ENCODE peak calls at places on chromosomes 4 and X, in four cellular contexts. X is breast epithelium, L is IMR-90, H is AG10803. C is an unnamed sample.

GRCh38 chr4:40548256-40548655 is 81.4 kb downstream of the RBM47 start:
- DNase-seq in X (no peak), L (peak), H (peak), C (no peak)

GRCh38 chrX:42247241-42247640 is 323.9 kb upstream of the CASK start:
- DNase-seq in X (no peak), H (peak), L (peak), C (no peak)

GRCh38 chr4:138409670-138410069 is 167.5 kb upstream of the SLC7A11 start:
- DNase-seq in H (no peak), X (no peak), L (no peak), C (no peak)

GRCh38 chr4:173488074-173488473 is 42.0 kb downstream of the HAND2 start:
- DNase-seq in H (no peak), X (no peak), L (no peak), C (no peak)

GRCh38 chr4:6258026-6258360 is 11.7 kb upstream of the WFS1 start:
- DNase-seq in H (no peak), L (no peak), X (no peak), C (no peak)

GRCh38 chrX:74449322-74449936 is 28.1 kb downstream of the SLC16A2 start:
- DNase-seq in H (no peak), L (peak), X (peak), C (peak)

GRCh38 chrX:97060019-97060418 is 176.3 kb downstream of the RPA4 start:
- DNase-seq in H (no peak), L (no peak), X (no peak), C (no peak)

GRCh38 chr4:7395635-7396034 is 39.1 kb downstream of the PSAPL1 start:
- DNase-seq in X (peak), L (no peak), H (no peak), C (no peak)

GRCh38 chr4:7691992-7692391 is 247.7 kb downstream of the AFAP1 start:
- DNase-seq in L (peak), X (no peak), H (peak), C (no peak)

GRCh38 chrX:65601530-65602281 is 65.7 kb upstream of the MSN start:
- DNase-seq in H (peak), L (peak), X (no peak), C (peak)

DNA sequence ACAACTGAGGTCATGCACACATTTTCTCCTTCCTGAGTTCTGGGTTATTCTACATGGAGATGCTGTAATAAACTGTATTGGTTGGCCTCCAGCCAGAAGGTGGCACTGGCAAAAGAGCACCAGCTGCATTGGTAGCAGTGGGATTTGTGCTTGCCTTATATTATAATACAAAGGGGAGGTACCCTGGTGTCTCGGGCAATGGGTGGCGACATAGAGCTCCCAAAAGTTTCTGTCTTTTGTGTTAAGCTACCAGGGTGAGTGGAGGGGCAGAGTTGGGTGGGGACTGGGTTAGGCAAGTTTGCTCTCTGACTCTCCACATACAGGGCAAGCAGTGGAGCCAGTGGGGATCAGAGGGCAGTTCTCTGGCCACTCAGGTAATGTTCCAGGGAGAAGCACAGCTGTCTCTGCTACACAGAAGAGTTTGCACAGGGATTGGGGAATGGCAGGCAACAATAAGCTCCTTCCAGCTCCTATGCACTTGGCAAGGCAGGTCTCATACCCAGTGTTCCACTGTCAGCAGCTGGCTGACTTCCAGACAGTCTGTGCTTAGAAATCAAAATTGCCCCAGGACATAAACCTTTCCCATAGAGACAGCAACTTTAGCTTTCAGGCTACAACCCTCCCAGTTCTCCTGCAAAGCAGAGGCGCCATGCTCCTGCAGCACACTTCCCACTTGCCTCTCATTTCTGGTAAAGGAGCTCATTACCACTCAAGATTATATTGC is 463.9 kb upstream of the PCDH7 start:
- DNase-seq in X (no peak), H (no peak), L (no peak), C (no peak)
- TF ChIP-seq CTCF in X (no peak), H (no peak), L (no peak), C (no peak)

GRCh38 chr4:115108850-115109249 is 4.6 kb downstream of the NDST4 start:
- DNase-seq in X (no peak), L (no peak), H (no peak), C (no peak)
- TF ChIP-seq CTCF in X (no peak), L (no peak), H (no peak), C (no peak)

GRCh38 chr4:154018659-154019058 is 229.8 kb upstream of the SFRP2 start:
- DNase-seq in L (no peak), X (no peak), H (no peak), C (peak)
- TF ChIP-seq CTCF in L (no peak), X (no peak), H (no peak), C (peak)

GRCh38 chrX:3806630-3807029 is 93.2 kb upstream of the PRKX start:
- DNase-seq in X (no peak), L (no peak), H (no peak), C (no peak)

GRCh38 chrX:3815896-3816664 is 102.6 kb upstream of the PRKX start:
- DNase-seq in H (peak), L (peak), X (peak), C (peak)

GRCh38 chrX:3807906-3808305 is 94.5 kb upstream of the PRKX start:
- DNase-seq in X (no peak), H (no peak), L (no peak), C (no peak)

GRCh38 chrX:3811331-3812311 is 98.2 kb upstream of the PRKX start:
- DNase-seq in H (peak), X (no peak), L (peak), C (peak)
- TF ChIP-seq CTCF in H (peak), X (no peak), L (peak), C (no peak)

C was measured in activated CD8-positive, alpha-beta T cell treated with anti-CD3 and anti-CD28 coated beads for 36 hours.